ENCODE peak calls at places on chromosome 9, in seven cellular contexts. B is stomach; Y is CD8-positive, alpha-beta memory T cell; H is IMR-90; D is adipocyte; Q is PC-3; E is A549. T is an unnamed sample.

GRCh38 chr9:42852133-42852532 is 668.7 kb downstream of the SPATA31A6 start:
- DNase-seq in H (no peak), D (no peak), E (peak; percentile 0), Y (no peak), Q (peak; percentile 32), B (no peak), T (no peak)

GRCh38 chr9:131043097-131043496 is 34.1 kb downstream of the LAMC3 start:
- DNase-seq in D (no peak), Y (no peak), H (no peak), E (no peak), B (no peak), Q (no peak), T (no peak)

GRCh38 chr9:37053684-37054512 is 19.8 kb upstream of the PAX5 start:
- DNase-seq in Y (no peak), D (no peak), B (no peak), Q (no peak), E (no peak), H (no peak), T (no peak)

GRCh38 chr9:68653141-68653595 is 51.9 kb upstream of the PIP5K1B start:
- DNase-seq in H (no peak), D (no peak), B (no peak), Q (no peak), E (no peak), Y (no peak), T (no peak)

GRCh38 chr9:101254733-101255473 is 129.9 kb downstream of the BAAT start:
- DNase-seq in B (no peak), Q (no peak), H (no peak), D (no peak), E (no peak), Y (no peak), T (no peak)

GRCh38 chr9:128702949-128703615 is 779 bp downstream of the PKN3 start:
- DNase-seq in D (peak; percentile 34), B (no peak), Q (no peak), Y (no peak), H (no peak), E (peak; percentile 60), T (no peak)

GRCh38 chr9:111232997-111233790 is 96.8 kb downstream of the OR2K2 start:
- DNase-seq in D (peak; percentile 21), H (no peak), B (no peak), E (no peak), Y (no peak), Q (peak; percentile 2), T (no peak)

GRCh38 chr9:85703398-85703797 is 38.4 kb downstream of the AGTPBP1 start:
- DNase-seq in B (no peak), E (no peak), Q (no peak), H (no peak), Y (no peak), D (no peak), T (no peak)

GRCh38 chr9:108257387-108257786 is 598.4 kb downstream of the ACTL7B start:
- DNase-seq in H (no peak), E (no peak), B (no peak), Q (no peak), D (no peak), Y (no peak), T (no peak)

GRCh38 chr9:114207034-114207815 is 51.9 kb downstream of the COL27A1 start:
- DNase-seq in Q (peak; percentile 35), Y (no peak), B (no peak), D (peak; percentile 66), H (peak; percentile 51), E (no peak), T (no peak)

GRCh38 chr9:86636051-86636450 is 281.8 kb upstream of the TUT7 start:
- DNase-seq in B (no peak), D (no peak), Y (no peak), H (no peak), E (no peak), Q (no peak), T (no peak)

GRCh38 chr9:130894546-130894945 is 2.1 kb downstream of the QRFP start:
- DNase-seq in Y (no peak), D (no peak), H (no peak), Q (no peak), B (no peak), E (no peak), T (no peak)

GRCh38 chr9:123069010-123069481 is 35.6 kb downstream of the GPR21 start:
- DNase-seq in D (peak; percentile 93), E (no peak), Q (no peak), B (no peak), Y (no peak), H (peak; percentile 95), T (no peak)

GRCh38 chr9:111645806-111646205 is 14.7 kb downstream of the DNAJC25 start:
- DNase-seq in Q (no peak), H (peak; percentile 36), Y (no peak), B (no peak), D (no peak), E (no peak), T (no peak)

GRCh38 chr9:83715794-83716193 is 8.0 kb upstream of the UBQLN1 start:
- DNase-seq in Y (no peak), D (no peak), E (no peak), B (no peak), H (no peak), Q (no peak), T (no peak)

GRCh38 chr9:4016789-4017188 is 283.1 kb downstream of the GLIS3 start:
- DNase-seq in H (no peak), Q (no peak), E (no peak), Y (no peak), D (no peak), B (no peak), T (no peak)

GRCh38 chr9:133713960-133714495 is 24.1 kb downstream of the SARDH start:
- DNase-seq in B (no peak), Y (no peak), D (no peak), Q (no peak), E (no peak), H (no peak), T (no peak)

GRCh38 chr9:133711428-133712220 is 26.5 kb downstream of the SARDH start:
- DNase-seq in H (peak; percentile 85), B (no peak), Q (no peak), D (no peak), E (no peak), Y (no peak), T (no peak)

GRCh38 chr9:133712221-133713100 is 25.7 kb downstream of the SARDH start:
- DNase-seq in B (no peak), H (no peak), Y (no peak), Q (no peak), E (no peak), D (no peak), T (no peak)

GRCh38 chr9:133714606-133715294 is 23.4 kb downstream of the SARDH start:
- DNase-seq in B (no peak), Y (no peak), Q (peak; percentile 8), D (peak; percentile 25), H (peak; percentile 84), E (no peak), T (no peak)

DNA sequence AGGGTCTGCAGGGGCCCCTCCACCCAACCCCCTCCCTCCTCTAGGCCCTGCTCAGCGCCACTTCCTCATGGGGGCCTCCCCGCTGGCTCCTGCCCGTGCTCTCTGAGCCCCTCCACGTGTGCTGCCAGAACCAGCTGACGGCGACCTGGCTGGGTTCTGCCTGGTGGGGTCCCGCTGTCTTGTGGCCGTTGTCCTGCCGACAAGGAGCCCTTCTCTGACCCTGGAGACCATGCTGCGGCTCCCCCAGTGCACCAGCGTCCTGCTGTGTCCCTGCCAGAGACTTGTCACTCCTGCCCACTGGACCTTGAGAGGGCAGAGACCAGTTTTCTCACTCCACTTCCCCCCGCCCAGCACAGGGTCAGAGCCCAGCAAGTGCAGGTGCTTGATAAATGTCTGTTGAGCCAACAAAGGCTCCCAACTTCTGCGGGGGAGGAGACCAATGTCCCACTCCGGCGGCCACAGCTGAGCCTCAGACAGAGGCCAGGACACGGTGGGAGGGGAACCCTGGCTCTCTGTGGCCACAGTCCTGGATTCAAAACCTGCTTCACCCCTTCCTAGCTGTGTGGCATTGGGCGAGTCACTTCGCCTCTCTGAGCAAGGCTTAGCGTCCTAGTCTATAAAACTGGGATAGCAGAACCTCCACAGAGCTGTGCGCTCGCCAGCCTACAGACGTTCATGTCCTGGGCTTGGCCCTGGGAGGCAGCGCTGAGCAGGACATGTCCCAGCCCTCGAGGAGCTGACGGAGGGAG is 24.8 kb downstream of the SARDH start:
- DNase-seq in Q (no peak), B (no peak), D (no peak), Y (no peak), H (no peak), E (no peak), T (no peak)
- H3K4me1 ChIP-seq in Q (no peaks in the 10 kb centered on the region), B (peaks cover 4% of the 10 kb centered on the region), D (peaks cover 28% of the 10 kb centered on the region), Y (peaks cover 22% of the 10 kb centered on the region), H (peaks cover 30% of the 10 kb centered on the region), E (no peaks in the 10 kb centered on the region), T (peaks cover 9% of the 10 kb centered on the region)

DNA sequence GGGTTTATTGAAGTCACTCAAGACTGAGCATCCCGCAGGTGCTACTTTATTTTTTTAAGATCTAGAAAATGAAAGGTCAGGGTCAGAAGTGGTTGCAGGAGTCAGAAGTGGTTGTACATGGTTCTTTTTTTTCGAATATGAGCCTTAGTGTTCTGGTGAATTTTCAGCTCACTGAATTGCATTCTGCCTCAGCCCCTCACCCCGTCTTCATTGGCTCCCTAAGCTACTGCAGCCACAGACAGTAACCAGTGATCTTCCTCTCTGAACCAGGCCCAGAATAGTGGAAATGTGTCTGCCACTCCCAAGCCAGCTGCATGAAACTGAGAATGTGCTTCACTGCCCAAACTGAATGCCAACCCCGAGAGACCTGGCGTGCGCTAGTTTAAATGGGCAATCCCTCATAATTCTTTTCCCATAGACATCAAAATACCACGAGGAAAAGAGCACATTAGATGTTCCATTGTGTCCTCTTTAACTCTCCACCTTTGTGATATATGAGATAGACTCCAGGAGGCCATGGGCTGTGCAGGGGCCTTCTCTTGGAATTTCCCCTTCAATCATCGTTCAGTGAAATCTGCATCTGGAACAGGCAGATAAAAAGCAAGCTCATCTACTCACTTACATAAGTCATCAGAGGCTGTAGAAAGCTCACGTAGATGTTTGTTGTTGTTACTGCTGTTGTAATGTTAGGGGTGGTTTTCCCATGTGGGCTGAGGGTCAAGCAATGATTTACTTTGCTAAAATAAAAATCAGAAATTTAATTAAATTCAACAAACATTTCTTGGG is 320.3 kb downstream of the NFIB start:
- DNase-seq in B (no peak), D (no peak), H (no peak), Y (no peak), E (no peak), Q (no peak), T (no peak)
- H3K4me1 ChIP-seq in B (no peaks in the 10 kb centered on the region), D (peaks cover 6% of the 10 kb centered on the region), H (no peaks in the 10 kb centered on the region), Y (no peaks in the 10 kb centered on the region), E (no peaks in the 10 kb centered on the region), Q (no peaks in the 10 kb centered on the region), T (no peaks in the 10 kb centered on the region)

DNA sequence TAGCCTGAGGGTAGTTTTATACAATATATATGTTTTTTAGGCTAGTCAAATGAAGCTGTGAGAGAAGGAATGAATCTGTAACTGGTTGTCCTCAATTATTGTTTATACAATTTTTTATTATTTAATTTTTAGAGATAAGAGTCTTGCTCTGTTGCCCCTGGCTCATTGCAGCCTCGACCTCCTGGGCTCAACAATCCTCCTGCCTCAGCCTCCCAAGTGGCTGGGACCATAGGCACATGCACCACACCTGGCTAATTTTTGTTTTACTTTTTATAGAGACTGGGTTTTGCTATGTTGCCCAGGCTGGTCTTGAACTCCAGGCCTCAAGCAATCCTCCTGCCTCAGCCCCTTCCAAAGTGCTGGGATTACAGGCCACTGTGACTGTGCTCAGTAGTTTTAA is 2.7 kb downstream of the MRPL41 start:
- DNase-seq in H (no peak), D (no peak), Q (no peak), B (no peak), E (no peak), Y (no peak), T (no peak)
- H3K4me1 ChIP-seq in H (peaks cover 5% of the 10 kb centered on the region), D (peaks cover 8% of the 10 kb centered on the region), Q (peaks cover 7% of the 10 kb centered on the region), B (peaks cover 30% of the 10 kb centered on the region), E (peaks cover 15% of the 10 kb centered on the region), Y (peaks cover 14% of the 10 kb centered on the region), T (no peaks in the 10 kb centered on the region)

GRCh38 chr9:134365791-134366222 is 39.6 kb downstream of the RXRA start:
- DNase-seq in H (no peak), Y (no peak), Q (no peak), B (peak; percentile 47), D (no peak), E (peak; percentile 55), T (no peak)
- H3K4me1 ChIP-seq in H (peaks cover 19% of the 10 kb centered on the region), Y (no peaks in the 10 kb centered on the region), Q (no peaks in the 10 kb centered on the region), B (peaks cover 95% of the 10 kb centered on the region), D (peaks cover 39% of the 10 kb centered on the region), E (peaks cover 33% of the 10 kb centered on the region), T (peaks cover 8% of the 10 kb centered on the region)

T was measured in lung.